ENCODE peak calls at places on chromosome 15, in four cellular contexts. D is Calu3, B is lower leg skin, Z is dermis blood vessel endothelial cell. C is an unnamed sample.

GRCh38 chr15:98728107-98728810 is 79.9 kb downstream of the IGF1R start:
- DNase-seq in D (no peak), B (no peak), Z (no peak), C (no peak)

GRCh38 chr15:82663186-82663600 is 16.0 kb upstream of the CPEB1 start:
- DNase-seq in D (peak; percentile 58), B (no peak), Z (peak; percentile 66), C (peak; percentile 17)

GRCh38 chr15:29126821-29127461 is 142.7 kb downstream of the NSMCE3 start:
- DNase-seq in D (no peak), B (no peak), Z (peak; percentile 13), C (no peak)

GRCh38 chr15:85044894-85045293 is 63.2 kb downstream of the PDE8A start:
- DNase-seq in D (no peak), B (no peak), Z (no peak), C (no peak)

GRCh38 chr15:31280831-31281216 is 45.8 kb upstream of the KLF13 start:
- DNase-seq in D (no peak), B (no peak), Z (no peak), C (no peak)

GRCh38 chr15:53133255-53133654 is 343.1 kb upstream of the ONECUT1 start:
- DNase-seq in D (no peak), B (no peak), Z (no peak), C (no peak)

GRCh38 chr15:68991723-68992122 is 22.8 kb upstream of the NOX5 start:
- DNase-seq in D (no peak), B (no peak), Z (no peak), C (no peak)

GRCh38 chr15:70777156-70777926 is 14.0 kb upstream of the UACA start:
- DNase-seq in D (no peak), B (no peak), Z (peak; percentile 73), C (peak; percentile 70)

GRCh38 chr15:101579766-101580165 is 72.4 kb downstream of the TM2D3 start:
- DNase-seq in D (peak; percentile 47), B (no peak), Z (peak; percentile 83), C (peak; percentile 43)

GRCh38 chr15:37931868-37932267 is 2.6 kb upstream of the TMCO5A start:
- DNase-seq in D (no peak), B (no peak), Z (peak; percentile 4), C (no peak)

GRCh38 chr15:35705030-35705884 is 159.3 kb upstream of the DPH6 start:
- DNase-seq in D (no peak), B (no peak), Z (peak; percentile 40), C (peak; percentile 79)

GRCh38 chr15:70033109-70033508 is 64.6 kb downstream of the TLE3 start:
- DNase-seq in D (no peak), B (no peak), Z (no peak), C (no peak)

GRCh38 chr15:99002226-99002625 is 5.4 kb downstream of the PGPEP1L start:
- DNase-seq in D (no peak), B (no peak), Z (no peak), C (no peak)

GRCh38 chr15:64354683-64355558 is 1.1 kb downstream of the CSNK1G1 start:
- DNase-seq in D (no peak), B (no peak), Z (peak; percentile 37), C (peak; percentile 38)

GRCh38 chr15:101773496-101774100 is 29.7 kb upstream of the OR4F6 start:
- DNase-seq in D (peak; percentile 62), B (no peak), Z (peak; percentile 18), C (no peak)

GRCh38 chr15:58138106-58138505 is at the start of gene AQP9:
- DNase-seq in D (no peak), B (peak; percentile 19), Z (no peak), C (no peak)

GRCh38 chr15:70092462-70092850 is 5.3 kb downstream of the TLE3 start:
- DNase-seq in D (no peak), B (no peak), Z (no peak), C (no peak)

GRCh38 chr15:60800729-60801072 is 321.8 kb upstream of the ICE2 start:
- DNase-seq in D (no peak), B (no peak), Z (no peak), C (no peak)

GRCh38 chr15:41887161-41887560 is 6.7 kb downstream of the SPTBN5 start:
- DNase-seq in D (no peak), B (no peak), Z (no peak), C (no peak)

GRCh38 chr15:68204776-68205557 is at the start of gene CALML4:
- DNase-seq in D (peak; percentile 82), B (peak; percentile 64), Z (peak; percentile 77), C (peak; percentile 70)

GRCh38 chr15:60673918-60674558 is 195.1 kb upstream of the ICE2 start:
- DNase-seq in D (peak; percentile 77), B (peak; percentile 84), Z (peak; percentile 98), C (peak; percentile 97)

GRCh38 chr15:70344666-70345065 is 246.9 kb upstream of the TLE3 start:
- DNase-seq in D (no peak), B (peak; percentile 8), Z (no peak), C (no peak)

GRCh38 chr15:70362350-70362749 is 264.6 kb upstream of the TLE3 start:
- DNase-seq in D (no peak), B (no peak), Z (no peak), C (no peak)

GRCh38 chr15:65329991-65330735 is 25.7 kb downstream of the RNU5B-1 start:
- DNase-seq in D (no peak), B (no peak), Z (no peak), C (no peak)

GRCh38 chr15:47718474-47719440 is 1.5 kb downstream of the SEMA6D start:
- DNase-seq in D (no peak), B (no peak), Z (peak; percentile 44), C (peak; percentile 62)

GRCh38 chr15:80730395-80730794 is 35.3 kb downstream of the ABHD17C start:
- DNase-seq in D (no peak), B (no peak), Z (no peak), C (no peak)

GRCh38 chr15:91936182-91936775 is 82.8 kb downstream of the SLCO3A1 start:
- DNase-seq in D (no peak), B (no peak), Z (no peak), C (no peak)

GRCh38 chr15:51121631-51122225 is 27.0 kb upstream of the TNFAIP8L3 start:
- DNase-seq in D (no peak), B (no peak), Z (no peak), C (no peak)

GRCh38 chr15:84873997-84874396 is 10.5 kb upstream of the SLC28A1 start:
- DNase-seq in D (no peak), B (no peak), Z (no peak), C (no peak)

GRCh38 chr15:29278436-29279099 is 8.9 kb upstream of the NSMCE3 start:
- DNase-seq in D (no peak), B (no peak), Z (no peak), C (no peak)

GRCh38 chr15:68278345-68279217 is 1.0 kb downstream of the FEM1B start:
- DNase-seq in D (no peak), B (no peak), Z (peak; percentile 83), C (peak; percentile 79)

GRCh38 chr15:40590635-40591105 is 3.4 kb upstream of the KNL1 start:
- DNase-seq in D (peak; percentile 1), B (no peak), Z (no peak), C (no peak)

GRCh38 chr15:92429378-92430066 is 35.8 kb downstream of the ST8SIA2 start:
- DNase-seq in D (no peak), B (no peak), Z (no peak), C (peak; percentile 3)

GRCh38 chr15:52303093-52303772 is 7.6 kb upstream of the MYO5C start:
- DNase-seq in D (no peak), B (no peak), Z (peak; percentile 57), C (no peak)

GRCh38 chr15:97482521-97482920 is 478.0 kb upstream of the ARRDC4 start:
- DNase-seq in D (peak; percentile 41), B (no peak), Z (peak; percentile 13), C (no peak)

GRCh38 chr15:42457445-42458442 is 33.2 kb downstream of the ZNF106 start:
- DNase-seq in D (no peak), B (peak; percentile 56), Z (peak; percentile 81), C (peak; percentile 83)

GRCh38 chr15:92142242-92143232 is 251.1 kb upstream of the ST8SIA2 start:
- DNase-seq in D (no peak), B (no peak), Z (no peak), C (no peak)

GRCh38 chr15:93506646-93507045 is 417.6 kb upstream of the RGMA start:
- DNase-seq in D (no peak), B (no peak), Z (no peak), C (no peak)